ENCODE peak calls at places on chromosomes 2 and 18, in six cellular contexts. One of them, this sample, is unnamed.

GRCh38 chr2:101368371-101368770 is 18.9 kb downstream of the CREG2 start:
- DNase-seq in EH: no peak
- DNase-seq in GM12891: no peak
- DNase-seq in fibroblast of mammary gland: no peak
- DNase-seq in iris pigment epithelial cell: no peak
- DNase-seq in A673: peak
- DNase-seq in this sample: no peak

GRCh38 chr2:211724933-211725332 is 813.7 kb downstream of the ERBB4 start:
- DNase-seq in iris pigment epithelial cell: no peak
- DNase-seq in EH: no peak
- DNase-seq in A673: no peak
- DNase-seq in GM12891: no peak
- DNase-seq in fibroblast of mammary gland: no peak
- DNase-seq in this sample: no peak

GRCh38 chr2:145404690-145405089 is 884.8 kb upstream of the ZEB2 start:
- DNase-seq in EH: peak
- DNase-seq in fibroblast of mammary gland: no peak
- DNase-seq in GM12891: no peak
- DNase-seq in iris pigment epithelial cell: no peak
- DNase-seq in A673: no peak
- DNase-seq in this sample: no peak

GRCh38 chr18:76953186-76953982 is 131.0 kb downstream of the ZNF236 start:
- DNase-seq in iris pigment epithelial cell: peak
- DNase-seq in fibroblast of mammary gland: no peak
- DNase-seq in A673: no peak
- DNase-seq in GM12891: no peak
- DNase-seq in EH: no peak
- DNase-seq in this sample: no peak

GRCh38 chr2:110994250-110994961 is 126.3 kb upstream of the BCL2L11 start:
- DNase-seq in A673: peak
- DNase-seq in iris pigment epithelial cell: peak
- DNase-seq in fibroblast of mammary gland: no peak
- DNase-seq in GM12891: no peak
- DNase-seq in EH: no peak
- DNase-seq in this sample: no peak

GRCh38 chr2:12169060-12169406 is 422.6 kb downstream of the LPIN1 start:
- DNase-seq in A673: peak
- DNase-seq in fibroblast of mammary gland: peak
- DNase-seq in EH: peak
- DNase-seq in iris pigment epithelial cell: peak
- DNase-seq in GM12891: no peak
- DNase-seq in this sample: no peak

GRCh38 chr2:178404380-178404767 is 46.6 kb downstream of the PRKRA start:
- DNase-seq in GM12891: peak
- DNase-seq in iris pigment epithelial cell: peak
- DNase-seq in fibroblast of mammary gland: peak
- DNase-seq in A673: no peak
- DNase-seq in EH: peak
- DNase-seq in this sample: no peak

GRCh38 chr2:118980573-118980972 is 38.6 kb downstream of the MARCO start:
- DNase-seq in EH: no peak
- DNase-seq in GM12891: no peak
- DNase-seq in A673: no peak
- DNase-seq in fibroblast of mammary gland: no peak
- DNase-seq in iris pigment epithelial cell: no peak
- DNase-seq in this sample: no peak

GRCh38 chr2:70014959-70015358 is 53.5 kb upstream of the ASPRV1 start:
- DNase-seq in GM12891: no peak
- DNase-seq in fibroblast of mammary gland: no peak
- DNase-seq in iris pigment epithelial cell: no peak
- DNase-seq in A673: no peak
- DNase-seq in EH: no peak
- DNase-seq in this sample: no peak